ENCODE peak calls at places on chromosomes 11 and 22, in four cellular contexts. One of them, this sample, is unnamed.

GRCh38 chr22:42114721-42115120 is 15.9 kb downstream of the CYP2D6 start:
- DNase-seq in GM12878: no peak
- DNase-seq in K562: peak
- DNase-seq in HCT116: peak
- DNase-seq in this sample: no peak

GRCh38 chr11:80822248-80822647 is 1381.4 kb upstream of the TENM4 start:
- DNase-seq in K562: no peak
- DNase-seq in HCT116: no peak
- DNase-seq in GM12878: no peak
- DNase-seq in this sample: no peak

GRCh38 chr11:46060013-46060412 is 61.2 kb downstream of the PHF21A start:
- DNase-seq in GM12878: no peak
- DNase-seq in K562: no peak
- DNase-seq in HCT116: no peak
- DNase-seq in this sample: no peak

GRCh38 chr11:111347723-111348115 is 31.4 kb downstream of the POU2AF1 start:
- DNase-seq in GM12878: no peak
- DNase-seq in HCT116: no peak
- DNase-seq in K562: no peak
- DNase-seq in this sample: no peak

GRCh38 chr11:47913569-47914244 is 65.6 kb upstream of the NUP160 start:
- DNase-seq in K562: peak
- DNase-seq in HCT116: no peak
- DNase-seq in GM12878: no peak
- DNase-seq in this sample: no peak

GRCh38 chr11:42593426-42593825 is 718.4 kb upstream of the API5 start:
- DNase-seq in K562: no peak
- DNase-seq in GM12878: no peak
- DNase-seq in HCT116: no peak
- DNase-seq in this sample: no peak

GRCh38 chr11:134674974-134675373 is 262.9 kb upstream of the B3GAT1 start:
- DNase-seq in GM12878: no peak
- DNase-seq in K562: no peak
- DNase-seq in HCT116: no peak
- DNase-seq in this sample: no peak

GRCh38 chr11:6210274-6210955 is 5.1 kb downstream of the C11orf42 start:
- DNase-seq in K562: no peak
- DNase-seq in HCT116: no peak
- DNase-seq in GM12878: no peak
- DNase-seq in this sample: no peak

GRCh38 chr11:95503047-95503446 is 272.0 kb upstream of the SESN3 start:
- DNase-seq in GM12878: no peak
- DNase-seq in HCT116: no peak
- DNase-seq in K562: no peak
- DNase-seq in this sample: no peak

GRCh38 chr11:12618743-12619540 is 55.3 kb upstream of the TEAD1 start:
- DNase-seq in K562: no peak
- DNase-seq in GM12878: no peak
- DNase-seq in HCT116: no peak
- DNase-seq in this sample: no peak

GRCh38 chr11:65613091-65613928 is 711 bp downstream of the MAP3K11 start:
- DNase-seq in K562: no peak
- DNase-seq in HCT116: no peak
- DNase-seq in GM12878: no peak
- DNase-seq in this sample: no peak

GRCh38 chr11:117126223-117126965 is 17.7 kb upstream of the PAFAH1B2 start:
- DNase-seq in HCT116: no peak
- DNase-seq in GM12878: no peak
- DNase-seq in K562: no peak
- DNase-seq in this sample: no peak

GRCh38 chr11:97961431-97961830 is 1059.3 kb upstream of the CNTN5 start:
- DNase-seq in HCT116: no peak
- DNase-seq in K562: no peak
- DNase-seq in GM12878: no peak
- DNase-seq in this sample: no peak

GRCh38 chr11:35390737-35391682 is 28.3 kb downstream of the SLC1A2 start:
- DNase-seq in GM12878: peak
- DNase-seq in HCT116: no peak
- DNase-seq in K562: peak
- DNase-seq in this sample: no peak

GRCh38 chr11:45343988-45344387 is 57.8 kb upstream of the SYT13 start:
- DNase-seq in K562: no peak
- DNase-seq in GM12878: no peak
- DNase-seq in HCT116: no peak
- DNase-seq in this sample: no peak

GRCh38 chr22:32522237-32522636 is 47.6 kb downstream of the FBXO7 start:
- DNase-seq in K562: no peak
- DNase-seq in HCT116: no peak
- DNase-seq in GM12878: no peak
- DNase-seq in this sample: no peak

GRCh38 chr11:125337836-125338235 is 158.2 kb downstream of the FEZ1 start:
- DNase-seq in HCT116: no peak
- DNase-seq in GM12878: no peak
- DNase-seq in K562: no peak
- DNase-seq in this sample: no peak

GRCh38 chr22:30178180-30179126 is 68.1 kb downstream of the LIF start:
- DNase-seq in HCT116: peak
- DNase-seq in K562: no peak
- DNase-seq in GM12878: no peak
- DNase-seq in this sample: no peak

GRCh38 chr11:38089728-38090127 is 1491.7 kb upstream of the RAG2 start:
- DNase-seq in GM12878: no peak
- DNase-seq in K562: no peak
- DNase-seq in HCT116: no peak
- DNase-seq in this sample: peak

GRCh38 chr11:62295504-62295903 is 3.4 kb downstream of the SCGB1D4 start:
- DNase-seq in GM12878: no peak
- DNase-seq in HCT116: no peak
- DNase-seq in K562: peak
- DNase-seq in this sample: no peak

GRCh38 chr11:19646921-19647320 is 65.7 kb upstream of the NAV2 start:
- DNase-seq in GM12878: no peak
- DNase-seq in K562: no peak
- DNase-seq in HCT116: no peak
- DNase-seq in this sample: no peak

GRCh38 chr11:18229501-18229900 is 7.1 kb downstream of the SAA4 start:
- DNase-seq in GM12878: peak
- DNase-seq in HCT116: no peak
- DNase-seq in K562: no peak
- DNase-seq in this sample: no peak

GRCh38 chr11:106585061-106585460 is 433.2 kb downstream of the GUCY1A2 start:
- DNase-seq in GM12878: no peak
- DNase-seq in HCT116: no peak
- DNase-seq in K562: no peak
- DNase-seq in this sample: no peak

GRCh38 chr11:114440121-114440860 is 1.0 kb downstream of the REXO2 start:
- DNase-seq in GM12878: no peak
- DNase-seq in K562: no peak
- DNase-seq in HCT116: no peak
- DNase-seq in this sample: no peak

GRCh38 chr22:46861468-46861867 is 99.0 kb downstream of the TBC1D22A start:
- DNase-seq in K562: no peak
- DNase-seq in GM12878: no peak
- DNase-seq in HCT116: no peak
- DNase-seq in this sample: no peak

GRCh38 chr11:65590240-65590738 is 5.3 kb downstream of the KCNK7 start:
- DNase-seq in GM12878: no peak
- DNase-seq in HCT116: no peak
- DNase-seq in K562: no peak
- DNase-seq in this sample: no peak

GRCh38 chr11:131546218-131546895 is 175.9 kb downstream of the NTM start:
- DNase-seq in GM12878: no peak
- DNase-seq in K562: no peak
- DNase-seq in HCT116: no peak
- DNase-seq in this sample: no peak

GRCh38 chr11:66688561-66689534 is 11.2 kb upstream of the RBM4B start:
- DNase-seq in HCT116: no peak
- DNase-seq in K562: no peak
- DNase-seq in GM12878: no peak
- DNase-seq in this sample: no peak

GRCh38 chr22:46353483-46354105 is 18.1 kb downstream of the TRMU start:
- DNase-seq in K562: no peak
- DNase-seq in HCT116: no peak
- DNase-seq in GM12878: no peak
- DNase-seq in this sample: no peak

GRCh38 chr11:57116654-57117053 is 65.1 kb upstream of the LRRC55 start:
- DNase-seq in HCT116: peak
- DNase-seq in K562: peak
- DNase-seq in GM12878: no peak
- DNase-seq in this sample: no peak

GRCh38 chr11:132300283-132300682 is 929.9 kb downstream of the NTM start:
- DNase-seq in HCT116: no peak
- DNase-seq in K562: no peak
- DNase-seq in GM12878: no peak
- DNase-seq in this sample: no peak

GRCh38 chr11:12841946-12842630 is 167.0 kb upstream of the RASSF10 start:
- DNase-seq in GM12878: no peak
- DNase-seq in K562: peak
- DNase-seq in HCT116: no peak
- DNase-seq in this sample: peak

GRCh38 chr11:83508804-83509203 is 222.6 kb upstream of the CCDC90B start:
- DNase-seq in K562: no peak
- DNase-seq in GM12878: no peak
- DNase-seq in HCT116: no peak
- DNase-seq in this sample: no peak

GRCh38 chr11:10109836-10110235 is 184.2 kb downstream of the SBF2 start:
- DNase-seq in K562: no peak
- DNase-seq in GM12878: no peak
- DNase-seq in HCT116: no peak
- DNase-seq in this sample: peak

GRCh38 chr11:73034777-73035176 is 107.3 kb downstream of the FCHSD2 start:
- DNase-seq in HCT116: no peak
- DNase-seq in K562: peak
- DNase-seq in GM12878: no peak
- DNase-seq in this sample: no peak
- H3K27ac ChIP-seq in HCT116: no peak
- H3K27ac ChIP-seq in K562: no peak
- H3K27ac ChIP-seq in GM12878: no peak
- H3K27ac ChIP-seq in this sample: no peak

GRCh38 chr11:101583180-101584128 is at the start of gene TRPC6:
- DNase-seq in GM12878: no peak
- DNase-seq in K562: no peak
- DNase-seq in HCT116: no peak
- DNase-seq in this sample: no peak
- TF ChIP-seq POLR2AphosphoS5 in GM12878: no peak
- TF ChIP-seq POLR2AphosphoS5 in K562: no peak
- TF ChIP-seq POLR2AphosphoS5 in HCT116: no peak
- TF ChIP-seq POLR2AphosphoS5 in this sample: no peak

GRCh38 chr22:23859201-23859600 is 1.5 kb downstream of the SLC2A11 start:
- DNase-seq in HCT116: no peak
- DNase-seq in GM12878: no peak
- DNase-seq in K562: no peak
- DNase-seq in this sample: no peak

GRCh38 chr22:23857606-23858483 is at the start of gene SLC2A11:
- DNase-seq in K562: peak
- DNase-seq in GM12878: peak
- DNase-seq in HCT116: peak
- DNase-seq in this sample: peak

GRCh38 chr22:23858484-23858815 is 775 bp downstream of the SLC2A11 start:
- DNase-seq in GM12878: no peak
- DNase-seq in K562: no peak
- DNase-seq in HCT116: no peak
- DNase-seq in this sample: no peak

GRCh38 chr22:23862103-23862502 is 4.4 kb downstream of the SLC2A11 start:
- DNase-seq in GM12878: no peak
- DNase-seq in K562: peak
- DNase-seq in HCT116: peak
- DNase-seq in this sample: no peak

DNA sequence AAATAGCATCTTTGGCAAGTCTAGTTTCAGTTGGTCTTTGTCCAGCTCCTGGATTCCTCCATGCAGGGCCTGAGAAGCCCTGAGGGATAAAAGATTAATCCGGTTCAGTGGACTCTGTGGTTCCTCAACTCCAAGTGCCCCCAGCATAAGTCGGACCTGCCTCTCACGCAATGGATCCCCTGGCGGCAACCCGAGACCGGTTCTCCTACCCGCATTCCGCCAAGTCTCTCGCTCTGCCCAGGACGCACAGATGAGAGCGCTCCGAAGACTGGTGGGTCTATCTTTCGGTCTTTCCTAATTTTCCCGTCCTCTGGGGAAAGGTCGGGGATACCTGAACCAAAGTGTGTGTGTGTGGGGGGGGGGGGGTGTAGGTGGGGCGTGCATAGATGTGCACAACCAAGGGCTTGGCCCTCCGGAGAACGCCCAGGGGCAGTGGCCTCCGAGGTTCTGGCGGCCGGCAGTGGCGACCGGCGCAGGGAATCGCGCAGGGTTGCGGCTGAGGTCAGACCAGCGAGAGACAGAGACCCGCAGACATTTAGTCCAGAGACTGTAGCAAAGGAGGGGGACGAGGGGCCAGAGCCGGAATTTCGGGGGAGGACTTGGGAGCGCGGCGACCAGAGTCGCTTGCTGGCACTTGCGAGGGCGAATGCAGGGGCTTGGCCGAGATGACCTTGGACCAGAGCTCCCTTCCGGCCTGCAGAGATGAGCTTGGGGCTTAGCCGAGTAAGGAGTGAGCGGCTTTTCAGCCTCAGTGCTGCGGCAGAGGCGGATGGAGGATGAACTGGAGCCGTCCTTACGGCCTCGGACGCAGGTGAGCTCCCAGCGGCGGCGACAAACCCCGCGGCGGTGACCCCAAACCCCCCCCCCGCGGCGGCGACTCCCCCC is 712 bp upstream of the SLC2A11 start:
- DNase-seq in HCT116: no peak
- DNase-seq in K562: no peak
- DNase-seq in GM12878: no peak
- DNase-seq in this sample: no peak
- TF ChIP-seq EZH2 in HCT116: no peak
- TF ChIP-seq EZH2 in K562: no peak
- TF ChIP-seq EZH2 in GM12878: no peak
- TF ChIP-seq EZH2 in this sample: no peak

DNA sequence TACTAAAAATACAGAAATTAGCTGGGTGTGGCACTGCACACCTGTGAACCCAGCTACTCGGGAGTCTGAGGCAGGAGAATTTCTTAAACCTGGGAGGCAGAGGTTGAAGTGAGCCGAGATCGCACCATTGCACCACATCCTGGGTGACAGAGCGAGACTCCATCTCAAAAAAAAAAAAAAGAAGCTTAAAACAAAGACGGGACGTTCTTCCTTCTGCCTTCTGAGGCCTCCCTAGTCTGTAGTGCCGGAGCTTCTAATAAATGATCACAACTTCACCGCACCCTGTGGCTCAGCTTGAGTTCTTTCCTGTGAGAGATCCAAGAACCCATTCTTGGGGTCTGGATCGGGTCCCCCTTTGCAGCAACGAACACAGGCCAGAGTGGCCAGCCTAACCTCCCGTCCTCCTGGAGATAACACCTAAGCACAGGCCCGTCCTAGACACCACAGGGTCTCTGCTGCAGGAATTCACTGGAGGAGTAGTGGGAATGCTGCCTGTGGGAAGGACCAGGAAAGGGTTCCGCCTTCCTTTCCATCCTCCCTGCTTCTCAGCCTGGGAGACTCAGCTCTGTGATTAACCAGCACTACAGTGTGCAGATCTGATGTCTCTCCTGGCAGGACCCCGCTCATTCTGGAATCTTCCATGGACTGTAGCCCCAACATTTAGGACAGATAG is 2.2 kb upstream of the APOBEC3H start:
- DNase-seq in GM12878: no peak
- DNase-seq in HCT116: no peak
- DNase-seq in K562: no peak
- DNase-seq in this sample: no peak
- H3K27ac ChIP-seq in GM12878: no peak
- H3K27ac ChIP-seq in HCT116: no peak
- H3K27ac ChIP-seq in K562: no peak
- H3K27ac ChIP-seq in this sample: no peak